ENCODE peak calls at places on chromosomes 11 and 22, in five cellular contexts. K is GM03348; Q is stimulated activated CD4-positive, alpha-beta T cell treated with anti-CD3 and anti-CD28 coated beads, Interleukin-2, amount 100 ng/mL, for 24 hours; X is activated CD8-positive, alpha-beta memory T cell treated with anti-CD3 and anti-CD28 coated beads, Interleukin-2, amount 50 U/mL, for 4 hours; V is HCT116. W is an unnamed sample.

GRCh38 chr22:44172370-44173108 is 8.2 kb upstream of the PARVG start:
- DNase-seq in K (no peak), V (no peak), Q (no peak), X (no peak), W (no peak)

GRCh38 chr11:20443596-20443995 is 56.1 kb downstream of the PRMT3 start:
- DNase-seq in X (no peak), K (no peak), V (peak; percentile 18), Q (no peak), W (no peak)

GRCh38 chr22:43837666-43838065 is 24.6 kb downstream of the SULT4A1 start:
- DNase-seq in V (no peak), X (no peak), Q (no peak), K (no peak), W (no peak)

GRCh38 chr11:73143126-73143838 is 1.2 kb upstream of the FCHSD2 start:
- DNase-seq in X (peak; percentile 50), V (no peak), K (no peak), Q (no peak), W (no peak)

GRCh38 chr11:111360150-111361043 is 18.7 kb downstream of the POU2AF1 start:
- DNase-seq in Q (no peak), X (no peak), V (no peak), K (no peak), W (no peak)

GRCh38 chr11:40140560-40140959 is 1318.9 kb downstream of the LRRC4C start:
- DNase-seq in K (no peak), V (no peak), Q (no peak), X (no peak), W (no peak)

GRCh38 chr11:12897390-12897789 is 111.7 kb upstream of the RASSF10 start:
- DNase-seq in X (no peak), K (no peak), V (no peak), Q (no peak), W (no peak)

GRCh38 chr11:123381817-123382554 is 48.1 kb upstream of the GRAMD1B start:
- DNase-seq in Q (peak; percentile 63), X (no peak), V (no peak), K (no peak), W (no peak)

GRCh38 chr11:123653997-123654565 is 343 bp downstream of the SCN3B start:
- DNase-seq in Q (peak; percentile 33), X (peak; percentile 20), V (no peak), K (peak; percentile 86), W (no peak)

GRCh38 chr22:28711341-28711740 is 30.3 kb downstream of the CHEK2 start:
- DNase-seq in Q (no peak), X (no peak), V (no peak), K (no peak), W (no peak)

GRCh38 chr11:74672956-74673895 is 58.0 kb downstream of the CHRDL2 start:
- DNase-seq in V (no peak), K (peak; percentile 91), Q (no peak), X (no peak), W (peak; percentile 92)

GRCh38 chr22:44179989-44180705 is 578 bp upstream of the PARVG start:
- DNase-seq in V (no peak), K (no peak), X (no peak), Q (no peak), W (no peak)

GRCh38 chr22:20056696-20057386 is 23.2 kb upstream of the DGCR8 start:
- DNase-seq in Q (no peak), K (no peak), V (no peak), X (no peak), W (no peak)

GRCh38 chr11:71117311-71117710 is 135.1 kb downstream of the SHANK2 start:
- DNase-seq in Q (no peak), V (no peak), X (no peak), K (no peak), W (no peak)

GRCh38 chr11:78210000-78210608 is 21.4 kb downstream of the USP35 start:
- DNase-seq in K (no peak), V (no peak), X (no peak), Q (no peak), W (no peak)

GRCh38 chr11:75945925-75946324 is 130.9 kb downstream of the UVRAG start:
- DNase-seq in X (no peak), Q (no peak), K (no peak), V (no peak), W (no peak)

GRCh38 chr11:114019574-114019973 is 39.9 kb upstream of the ZBTB16 start:
- DNase-seq in X (no peak), K (no peak), V (no peak), Q (no peak), W (no peak)

GRCh38 chr11:123196060-123196714 is 1.1 kb upstream of the CLMP start:
- DNase-seq in X (no peak), V (no peak), K (no peak), Q (no peak), W (no peak)

GRCh38 chr11:126336646-126337045 is 18.8 kb upstream of the ST3GAL4 start:
- DNase-seq in V (no peak), K (no peak), Q (no peak), X (no peak), W (no peak)

GRCh38 chr11:5618807-5619206 is 6.0 kb upstream of the TRIM34 start:
- DNase-seq in K (peak; percentile 38), Q (no peak), V (no peak), X (no peak), W (no peak)

GRCh38 chr11:71446942-71447688 is 1.1 kb downstream of the DHCR7 start:
- DNase-seq in X (no peak), K (peak; percentile 80), V (no peak), Q (no peak), W (no peak)

GRCh38 chr11:83317757-83318548 is 31.8 kb upstream of the CCDC90B start:
- DNase-seq in V (no peak), K (no peak), X (no peak), Q (no peak), W (no peak)

GRCh38 chr11:17927643-17928343 is 85.1 kb downstream of the SERGEF start:
- DNase-seq in X (no peak), K (peak; percentile 35), Q (no peak), V (no peak), W (peak; percentile 89)

GRCh38 chr11:61505640-61506155 is 2.9 kb upstream of the LRRC10B start:
- DNase-seq in Q (no peak), V (no peak), K (no peak), X (no peak), W (no peak)

GRCh38 chr11:10930961-10931760 is 73.3 kb upstream of the ZBED5 start:
- DNase-seq in V (no peak), X (peak; percentile 59), K (peak; percentile 90), Q (peak; percentile 38), W (peak; percentile 45)

GRCh38 chr22:42937164-42937854 is 77.6 kb downstream of the PACSIN2 start:
- DNase-seq in V (peak; percentile 56), K (peak; percentile 76), Q (peak; percentile 21), X (peak; percentile 21), W (no peak)

GRCh38 chr11:115623021-115623451 is 118.8 kb upstream of the CADM1 start:
- DNase-seq in V (no peak), K (peak; percentile 52), Q (no peak), X (no peak), W (peak; percentile 74)

GRCh38 chr22:39142088-39142667 is 10.3 kb downstream of the CBX7 start:
- DNase-seq in V (no peak), K (no peak), X (no peak), Q (no peak), W (no peak)

GRCh38 chr11:117898059-117898458 is 21.6 kb upstream of the FXYD6 start:
- DNase-seq in V (no peak), Q (no peak), X (no peak), K (no peak), W (no peak)

GRCh38 chr11:2378527-2379210 is 1.6 kb downstream of the CD81 start:
- DNase-seq in V (no peak), Q (no peak), K (peak; percentile 90), X (no peak), W (peak; percentile 66)

GRCh38 chr11:40290031-40290650 is 1169.3 kb downstream of the LRRC4C start:
- DNase-seq in X (no peak), V (no peak), K (no peak), Q (no peak), W (no peak)

GRCh38 chr11:18192988-18193387 is 20.4 kb downstream of the MRGPRX4 start:
- DNase-seq in X (no peak), K (no peak), Q (no peak), V (no peak), W (no peak)

GRCh38 chr11:122204206-122204605 is 88.2 kb upstream of the BLID start:
- DNase-seq in Q (no peak), K (peak; percentile 40), X (no peak), V (no peak), W (no peak)

GRCh38 chr22:47933226-47933625 is 1170.8 kb downstream of the TBC1D22A start:
- DNase-seq in K (no peak), V (no peak), Q (no peak), X (no peak), W (no peak)

GRCh38 chr22:19680287-19680881 is 33.9 kb upstream of the SEPTIN5 start:
- DNase-seq in K (no peak), Q (no peak), V (no peak), X (no peak), W (no peak)

GRCh38 chr11:62593434-62594044 is 2.2 kb upstream of the TUT1 start:
- DNase-seq in Q (peak; percentile 82), V (no peak), X (peak; percentile 76), K (peak; percentile 66), W (peak; percentile 29)